ENCODE peak calls at places on chromosomes 3 and 15, in ten cellular contexts. One of them, this sample, is unnamed.

GRCh38 chr3:80192871-80193270 is 425.1 kb upstream of the ROBO1 start:
- DNase-seq in heart left ventricle: no peak
- DNase-seq in gastrocnemius medialis: no peak
- DNase-seq in prostate gland: no peak
- DNase-seq in testis: no peak
- DNase-seq in esophagus muscularis mucosa: no peak
- DNase-seq in transverse colon: no peak
- DNase-seq in stomach: no peak
- DNase-seq in body of pancreas: no peak
- DNase-seq in ovary: no peak
- DNase-seq in this sample: no peak

GRCh38 chr3:143634991-143635390 is 213.3 kb downstream of the SLC9A9 start:
- DNase-seq in heart left ventricle: no peak
- DNase-seq in gastrocnemius medialis: no peak
- DNase-seq in prostate gland: no peak
- DNase-seq in testis: no peak
- DNase-seq in esophagus muscularis mucosa: no peak
- DNase-seq in transverse colon: peak; percentile 64
- DNase-seq in stomach: peak; percentile 49
- DNase-seq in body of pancreas: peak; percentile 25
- DNase-seq in ovary: no peak
- DNase-seq in this sample: no peak

GRCh38 chr15:77138167-77138522 is 67.2 kb upstream of the TSPAN3 start:
- DNase-seq in heart left ventricle: no peak
- DNase-seq in gastrocnemius medialis: no peak
- DNase-seq in prostate gland: no peak
- DNase-seq in testis: no peak
- DNase-seq in esophagus muscularis mucosa: no peak
- DNase-seq in transverse colon: peak; percentile 22
- DNase-seq in stomach: no peak
- DNase-seq in body of pancreas: no peak
- DNase-seq in ovary: no peak
- DNase-seq in this sample: no peak

GRCh38 chr3:192850501-192850981 is 67.1 kb downstream of the MB21D2 start:
- DNase-seq in heart left ventricle: no peak
- DNase-seq in gastrocnemius medialis: no peak
- DNase-seq in prostate gland: no peak
- DNase-seq in testis: no peak
- DNase-seq in esophagus muscularis mucosa: no peak
- DNase-seq in transverse colon: peak; percentile 70
- DNase-seq in stomach: peak; percentile 45
- DNase-seq in body of pancreas: no peak
- DNase-seq in ovary: no peak
- DNase-seq in this sample: no peak

GRCh38 chr15:93520206-93520605 is 431.2 kb upstream of the RGMA start:
- DNase-seq in heart left ventricle: no peak
- DNase-seq in gastrocnemius medialis: peak; percentile 95
- DNase-seq in prostate gland: no peak
- DNase-seq in testis: no peak
- DNase-seq in esophagus muscularis mucosa: no peak
- DNase-seq in transverse colon: no peak
- DNase-seq in stomach: no peak
- DNase-seq in body of pancreas: no peak
- DNase-seq in ovary: no peak
- DNase-seq in this sample: no peak

GRCh38 chr3:99817047-99817436 is 620 bp upstream of the CMSS1 start:
- DNase-seq in heart left ventricle: peak; percentile 32
- DNase-seq in gastrocnemius medialis: peak; percentile 31
- DNase-seq in prostate gland: peak; percentile 24
- DNase-seq in testis: peak; percentile 35
- DNase-seq in esophagus muscularis mucosa: no peak
- DNase-seq in transverse colon: peak; percentile 14
- DNase-seq in stomach: no peak
- DNase-seq in body of pancreas: no peak
- DNase-seq in ovary: no peak
- DNase-seq in this sample: no peak

GRCh38 chr3:48655586-48655985 is 7.1 kb downstream of the CELSR3 start:
- DNase-seq in heart left ventricle: no peak
- DNase-seq in gastrocnemius medialis: no peak
- DNase-seq in prostate gland: no peak
- DNase-seq in testis: no peak
- DNase-seq in esophagus muscularis mucosa: no peak
- DNase-seq in transverse colon: no peak
- DNase-seq in stomach: no peak
- DNase-seq in body of pancreas: no peak
- DNase-seq in ovary: no peak
- DNase-seq in this sample: no peak

GRCh38 chr3:129481783-129482332 is 41.8 kb downstream of the IFT122 start:
- DNase-seq in heart left ventricle: peak; percentile 55
- DNase-seq in gastrocnemius medialis: peak; percentile 45
- DNase-seq in prostate gland: peak; percentile 10
- DNase-seq in testis: peak; percentile 69
- DNase-seq in esophagus muscularis mucosa: no peak
- DNase-seq in transverse colon: no peak
- DNase-seq in stomach: peak; percentile 29
- DNase-seq in body of pancreas: peak; percentile 25
- DNase-seq in ovary: peak; percentile 78
- DNase-seq in this sample: peak; percentile 44

GRCh38 chr3:56976666-56977560 is 83.6 kb upstream of the SPATA12 start:
- DNase-seq in heart left ventricle: no peak
- DNase-seq in gastrocnemius medialis: no peak
- DNase-seq in prostate gland: no peak
- DNase-seq in testis: peak; percentile 86
- DNase-seq in esophagus muscularis mucosa: no peak
- DNase-seq in transverse colon: no peak
- DNase-seq in stomach: no peak
- DNase-seq in body of pancreas: no peak
- DNase-seq in ovary: peak; percentile 76
- DNase-seq in this sample: peak; percentile 65

DNA sequence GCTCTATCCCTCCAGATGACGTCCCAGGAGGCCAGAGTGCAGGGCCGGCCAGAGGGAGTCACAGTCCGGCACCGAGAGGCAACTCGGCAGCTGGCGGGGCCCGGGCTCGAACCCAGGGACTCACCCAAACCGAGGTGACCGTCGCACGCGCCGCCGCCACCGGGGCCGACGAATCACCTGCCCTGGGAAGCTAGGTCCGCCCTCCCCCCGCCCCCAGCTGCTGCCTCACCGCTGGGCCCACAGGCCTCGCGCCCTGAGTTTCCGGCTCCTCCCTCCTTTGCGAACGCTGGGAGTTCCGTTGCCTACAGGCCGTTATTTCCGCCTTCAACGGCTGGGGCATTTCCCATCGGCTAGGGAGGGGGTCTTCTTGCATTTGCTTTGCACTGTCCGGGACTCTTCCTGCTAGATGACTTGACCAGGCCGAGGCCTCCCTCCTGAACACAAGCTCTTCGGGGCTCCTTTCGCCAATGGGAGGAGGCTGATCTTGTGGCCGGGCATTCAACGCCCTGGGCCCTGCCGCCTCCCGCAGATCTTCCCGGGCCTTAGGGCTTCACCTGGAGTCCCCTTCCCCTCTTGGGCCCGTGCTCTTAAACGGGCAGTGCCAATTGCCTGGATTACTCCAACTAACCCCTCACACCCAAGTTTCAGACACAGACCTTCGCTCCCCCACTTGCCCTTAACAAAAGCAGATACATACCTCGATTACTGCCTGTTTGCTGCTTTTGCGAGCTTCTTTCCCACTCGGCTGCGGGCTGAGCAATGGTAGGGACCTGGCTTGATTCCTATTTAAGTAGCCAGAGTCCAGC is at the start of gene SNUPN:
- DNase-seq in heart left ventricle: peak; percentile 96
- DNase-seq in gastrocnemius medialis: peak; percentile 93
- DNase-seq in prostate gland: peak; percentile 91
- DNase-seq in testis: peak; percentile 97
- DNase-seq in esophagus muscularis mucosa: peak; percentile 98
- DNase-seq in transverse colon: peak; percentile 96
- DNase-seq in stomach: peak; percentile 95
- DNase-seq in body of pancreas: peak; percentile 95
- DNase-seq in ovary: peak; percentile 94
- DNase-seq in this sample: peak; percentile 92
- TF ChIP-seq POLR2A in heart left ventricle: no peak
- TF ChIP-seq POLR2A in gastrocnemius medialis: peak; percentile 53
- TF ChIP-seq POLR2A in prostate gland: peak; percentile 16
- TF ChIP-seq POLR2A in testis: peak; percentile 28
- TF ChIP-seq POLR2A in esophagus muscularis mucosa: no peak
- TF ChIP-seq POLR2A in transverse colon: no peak
- TF ChIP-seq POLR2A in stomach: no peak
- TF ChIP-seq POLR2A in body of pancreas: peak; percentile 79
- TF ChIP-seq POLR2A in ovary: peak; percentile 42
- TF ChIP-seq POLR2A in this sample: no peak

DNA sequence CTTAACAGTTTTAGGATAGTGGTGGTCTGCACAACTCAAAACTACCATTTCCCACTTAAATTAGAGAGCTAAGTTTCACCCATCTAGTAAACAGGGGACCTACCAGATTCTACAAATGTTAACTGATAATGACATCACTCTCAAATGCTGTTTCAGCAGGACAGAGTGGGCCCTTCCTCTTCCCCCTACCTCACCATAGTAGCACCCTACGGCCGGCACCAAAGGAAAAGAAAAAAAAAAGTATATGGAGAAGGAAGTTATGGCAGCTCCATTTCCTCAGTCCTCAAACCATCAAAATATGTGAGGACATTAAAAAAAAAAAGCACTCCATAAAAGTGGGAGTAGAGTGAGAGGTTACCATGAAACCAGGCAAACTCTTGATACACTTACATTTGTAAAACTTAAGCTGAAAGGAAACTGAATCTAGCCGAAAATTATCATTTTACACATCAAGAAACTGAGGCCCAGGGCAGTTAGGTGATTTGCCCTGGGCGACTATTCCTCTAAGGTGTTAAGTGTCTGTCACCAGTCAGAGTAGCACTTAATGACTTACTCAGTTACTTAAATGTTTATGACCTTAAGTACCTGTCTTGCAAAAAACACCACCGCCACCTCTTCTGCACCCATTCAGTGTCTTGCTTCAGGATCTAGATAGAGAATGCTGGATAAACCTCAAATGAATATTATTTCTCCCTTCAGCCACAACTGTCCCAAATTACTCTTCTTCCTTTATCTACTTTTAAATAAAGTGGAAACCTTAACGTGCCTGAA is 2.7 kb downstream of the MSL2 start:
- DNase-seq in heart left ventricle: no peak
- DNase-seq in gastrocnemius medialis: no peak
- DNase-seq in prostate gland: peak; percentile 8
- DNase-seq in testis: peak; percentile 35
- DNase-seq in esophagus muscularis mucosa: no peak
- DNase-seq in transverse colon: no peak
- DNase-seq in stomach: no peak
- DNase-seq in body of pancreas: no peak
- DNase-seq in ovary: no peak
- DNase-seq in this sample: no peak
- H3K4me1 ChIP-seq in heart left ventricle: peaks cover 66% of the 10 kb centered on the region
- H3K4me1 ChIP-seq in gastrocnemius medialis: peaks cover 53% of the 10 kb centered on the region
- H3K4me1 ChIP-seq in prostate gland: peaks cover 2% of the 10 kb centered on the region
- H3K4me1 ChIP-seq in testis: peaks cover 37% of the 10 kb centered on the region
- H3K4me1 ChIP-seq in esophagus muscularis mucosa: peaks cover 46% of the 10 kb centered on the region
- H3K4me1 ChIP-seq in transverse colon: peaks cover 46% of the 10 kb centered on the region
- H3K4me1 ChIP-seq in stomach: peaks cover 34% of the 10 kb centered on the region
- H3K4me1 ChIP-seq in body of pancreas: peaks cover 57% of the 10 kb centered on the region
- H3K4me1 ChIP-seq in ovary: peaks cover 17% of the 10 kb centered on the region
- H3K4me1 ChIP-seq in this sample: no peaks in the 10 kb centered on the region

DNA sequence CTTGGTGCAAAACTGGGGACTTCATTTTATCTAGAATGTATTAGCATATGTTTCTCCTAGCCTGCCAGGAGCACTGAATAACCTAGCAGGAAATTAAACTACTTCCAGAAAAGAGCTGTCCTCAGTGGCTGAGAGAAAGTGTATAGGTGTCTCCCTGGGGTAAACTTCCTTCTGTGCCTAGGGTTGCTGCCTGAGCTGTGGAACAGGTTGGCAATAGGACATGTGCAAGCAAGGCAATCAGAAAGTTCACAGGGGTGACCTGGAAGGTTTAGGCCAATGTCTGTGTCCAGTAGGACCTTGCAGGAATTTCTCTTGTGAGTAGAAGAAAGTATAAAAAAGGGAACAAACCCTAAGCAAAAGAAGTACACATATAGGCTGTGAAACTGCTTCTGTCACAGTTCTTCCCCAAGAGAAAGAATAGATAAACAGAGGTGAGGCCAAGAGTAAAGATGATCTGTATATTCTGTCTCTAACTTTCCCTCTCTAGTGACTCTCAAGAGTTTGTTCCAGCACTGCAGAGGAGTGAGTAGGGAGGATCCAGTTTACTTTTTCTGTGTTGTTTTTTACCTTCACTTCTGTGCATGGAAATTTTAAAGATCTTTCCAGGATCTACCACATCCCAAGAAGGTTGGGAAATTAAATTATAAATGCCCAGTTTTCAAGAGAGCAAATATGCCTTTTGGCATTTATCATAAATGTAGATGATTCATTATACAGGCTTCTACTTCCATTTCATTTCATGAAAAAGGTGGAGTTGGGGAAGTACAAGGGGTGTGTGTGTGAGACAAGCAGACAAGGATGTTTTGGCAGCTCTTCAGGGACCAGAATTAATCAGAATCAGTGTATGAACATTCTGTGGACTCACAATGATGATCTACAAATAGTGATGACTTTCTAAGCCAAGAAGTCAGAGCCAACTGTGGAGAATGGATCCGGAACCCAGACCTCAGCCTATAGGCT is 155.2 kb downstream of the RBPMS2 start:
- DNase-seq in heart left ventricle: no peak
- DNase-seq in gastrocnemius medialis: no peak
- DNase-seq in prostate gland: no peak
- DNase-seq in testis: no peak
- DNase-seq in esophagus muscularis mucosa: no peak
- DNase-seq in transverse colon: no peak
- DNase-seq in stomach: no peak
- DNase-seq in body of pancreas: no peak
- DNase-seq in ovary: no peak
- DNase-seq in this sample: no peak
- TF ChIP-seq POLR2A in heart left ventricle: no peak
- TF ChIP-seq POLR2A in gastrocnemius medialis: no peak
- TF ChIP-seq POLR2A in prostate gland: no peak
- TF ChIP-seq POLR2A in testis: no peak
- TF ChIP-seq POLR2A in esophagus muscularis mucosa: no peak
- TF ChIP-seq POLR2A in transverse colon: no peak
- TF ChIP-seq POLR2A in stomach: no peak
- TF ChIP-seq POLR2A in body of pancreas: no peak
- TF ChIP-seq POLR2A in ovary: no peak
- TF ChIP-seq POLR2A in this sample: no peak

DNA sequence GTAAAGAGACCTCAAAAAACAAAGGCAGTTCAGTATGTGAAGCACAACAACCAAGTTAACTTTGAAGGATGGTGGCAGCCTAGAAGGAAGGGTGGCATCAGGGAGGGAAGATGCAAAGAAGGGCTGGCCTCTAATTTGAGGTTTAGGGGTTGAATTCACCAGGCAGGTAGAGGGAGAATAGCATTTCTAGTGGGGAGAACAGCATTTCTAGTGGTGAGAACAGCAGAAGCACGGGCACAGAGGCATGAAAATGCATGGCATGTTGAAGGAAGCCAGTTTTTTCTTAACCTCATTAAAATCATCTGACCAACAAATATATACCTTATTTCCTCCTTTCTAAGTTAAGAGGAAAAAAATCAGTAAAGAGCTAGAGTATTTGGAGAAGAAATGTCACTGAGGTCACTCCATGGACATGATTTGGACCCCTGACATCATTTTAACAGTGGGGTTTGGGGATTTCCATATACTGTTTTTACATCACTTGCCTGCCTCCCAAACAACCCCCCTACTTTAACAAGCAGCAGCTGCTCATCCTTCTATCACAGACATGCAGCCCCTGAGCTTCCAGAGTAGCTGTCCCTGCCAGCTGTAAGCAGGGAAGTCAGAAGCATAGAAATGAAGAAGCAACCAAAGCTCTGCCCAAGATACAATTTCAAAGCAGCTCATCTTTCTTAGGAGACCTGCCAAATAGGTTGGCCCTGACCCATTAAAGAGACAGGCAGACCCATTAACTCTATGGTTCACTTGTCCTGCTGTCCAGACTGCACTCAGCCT is 2.4 kb upstream of the POPDC2 start:
- DNase-seq in heart left ventricle: peak; percentile 30
- DNase-seq in gastrocnemius medialis: peak; percentile 83
- DNase-seq in prostate gland: no peak
- DNase-seq in testis: peak; percentile 53
- DNase-seq in esophagus muscularis mucosa: no peak
- DNase-seq in transverse colon: no peak
- DNase-seq in stomach: no peak
- DNase-seq in body of pancreas: no peak
- DNase-seq in ovary: no peak
- DNase-seq in this sample: no peak
- H3K4me1 ChIP-seq in heart left ventricle: peaks cover 70% of the 10 kb centered on the region
- H3K4me1 ChIP-seq in gastrocnemius medialis: peaks cover 60% of the 10 kb centered on the region
- H3K4me1 ChIP-seq in prostate gland: no peaks in the 10 kb centered on the region
- H3K4me1 ChIP-seq in testis: peaks cover 28% of the 10 kb centered on the region
- H3K4me1 ChIP-seq in esophagus muscularis mucosa: peaks cover 32% of the 10 kb centered on the region
- H3K4me1 ChIP-seq in transverse colon: no peaks in the 10 kb centered on the region
- H3K4me1 ChIP-seq in stomach: no peaks in the 10 kb centered on the region
- H3K4me1 ChIP-seq in body of pancreas: peaks cover 11% of the 10 kb centered on the region
- H3K4me1 ChIP-seq in ovary: peaks cover 6% of the 10 kb centered on the region
- H3K4me1 ChIP-seq in this sample: no peaks in the 10 kb centered on the region